ENCODE peak calls at places on chromosomes 4 and X, in nine cellular contexts. M is body of pancreas, K is sigmoid colon, B is uterus, Z is HCT116, L is prostate gland, F is transverse colon, N is heart left ventricle, H is endothelial cell of umbilical vein. S is an unnamed sample.

GRCh38 chr4:79232555-79232954 is 93.3 kb downstream of the NAA11 start:
- DNase-seq in M (no peak), K (no peak), B (no peak), Z (no peak), L (no peak), F (no peak), N (no peak), H (no peak), S (no peak)

GRCh38 chr4:165716472-165716871 is 156.6 kb upstream of the TLL1 start:
- DNase-seq in M (no peak), K (no peak), B (no peak), Z (no peak), L (no peak), F (no peak), N (no peak), H (no peak), S (no peak)

GRCh38 chr4:13701937-13702446 is 74.5 kb upstream of the BOD1L1 start:
- DNase-seq in M (no peak), K (no peak), B (no peak), Z (peak; percentile 13), L (no peak), F (no peak), N (no peak), H (no peak), S (no peak)

GRCh38 chr4:185115827-185116232 is 27.2 kb upstream of the SLC25A4 start:
- DNase-seq in M (peak; percentile 86), K (no peak), B (peak; percentile 73), Z (no peak), L (peak; percentile 36), F (peak; percentile 24), N (peak; percentile 80), H (peak; percentile 51), S (peak; percentile 52)

GRCh38 chr4:113141901-113142346 is 92.5 kb downstream of the ANK2 start:
- DNase-seq in M (no peak), K (no peak), B (no peak), Z (peak; percentile 63), L (peak; percentile 6), F (no peak), N (no peak), H (no peak), S (no peak)

GRCh38 chr4:130395871-130396270 is 1299.9 kb downstream of the C4orf33 start:
- DNase-seq in M (no peak), K (no peak), B (no peak), Z (no peak), L (no peak), F (no peak), N (no peak), H (peak; percentile 84), S (no peak)

GRCh38 chr4:99054428-99054994 is 34.1 kb downstream of the ADH5 start:
- DNase-seq in M (no peak), K (no peak), B (no peak), Z (no peak), L (no peak), F (no peak), N (no peak), H (no peak), S (no peak)

GRCh38 chr4:94363136-94363655 is 20.6 kb upstream of the HPGDS start:
- DNase-seq in M (no peak), K (no peak), B (no peak), Z (no peak), L (no peak), F (no peak), N (no peak), H (peak; percentile 54), S (no peak)

GRCh38 chrX:142977128-142977914 is 48.4 kb upstream of the SPANXN4 start:
- DNase-seq in M (no peak), K (no peak), B (no peak), Z (no peak), L (no peak), F (no peak), N (no peak), H (no peak), S (no peak)

GRCh38 chr4:38663801-38664703 is at the start of gene KLF3:
- DNase-seq in M (peak; percentile 94), K (peak; percentile 97), B (peak; percentile 93), Z (peak; percentile 52), L (peak; percentile 93), F (peak; percentile 96), N (peak; percentile 98), H (peak; percentile 86), S (peak; percentile 88)

GRCh38 chrX:153485396-153486080 is 9.2 kb upstream of the BGN start:
- DNase-seq in M (no peak), K (no peak), B (no peak), Z (no peak), L (no peak), F (no peak), N (no peak), H (no peak), S (no peak)

GRCh38 chrX:102345916-102346315 is 93.9 kb downstream of the NXF2B start:
- DNase-seq in M (peak; percentile 62), K (peak; percentile 75), B (peak; percentile 61), Z (no peak), L (peak; percentile 17), F (peak; percentile 70), N (peak; percentile 51), H (peak; percentile 34), S (peak; percentile 13)

GRCh38 chr4:13640149-13640671 is 12.7 kb upstream of the BOD1L1 start:
- DNase-seq in M (no peak), K (no peak), B (peak; percentile 39), Z (no peak), L (no peak), F (no peak), N (no peak), H (no peak), S (no peak)

GRCh38 chr4:111923786-111924185 is 221.5 kb upstream of the FAM241A start:
- DNase-seq in M (no peak), K (no peak), B (no peak), Z (no peak), L (no peak), F (no peak), N (no peak), H (no peak), S (no peak)

GRCh38 chr4:78599931-78600375 is 48.4 kb downstream of the ANXA3 start:
- DNase-seq in M (no peak), K (no peak), B (no peak), Z (no peak), L (no peak), F (no peak), N (no peak), H (peak; percentile 83), S (no peak)

GRCh38 chr4:122450847-122451246 is 5.7 kb downstream of the IL2 start:
- DNase-seq in M (no peak), K (no peak), B (no peak), Z (peak; percentile 73), L (no peak), F (no peak), N (no peak), H (no peak), S (no peak)

GRCh38 chrX:69615779-69616519 is at the start of gene EDA:
- DNase-seq in M (peak; percentile 87), K (peak; percentile 92), B (peak; percentile 83), Z (peak; percentile 61), L (peak; percentile 78), F (peak; percentile 87), N (peak; percentile 90), H (peak; percentile 71), S (peak; percentile 72)

GRCh38 chr4:26048378-26048882 is 134.4 kb downstream of the SMIM20 start:
- DNase-seq in M (no peak), K (peak; percentile 90), B (peak; percentile 89), Z (no peak), L (peak; percentile 34), F (peak; percentile 30), N (no peak), H (peak; percentile 54), S (peak; percentile 60)

GRCh38 chr4:137981277-137981676 is 260.9 kb downstream of the SLC7A11 start:
- DNase-seq in M (no peak), K (no peak), B (no peak), Z (peak; percentile 31), L (no peak), F (no peak), N (no peak), H (no peak), S (no peak)
- TF ChIP-seq CTCF in M (no peak), K (no peak), B (no peak), Z (no peak), L (no peak), F (no peak), N (no peak), H (no peak), S (no peak)

DNA sequence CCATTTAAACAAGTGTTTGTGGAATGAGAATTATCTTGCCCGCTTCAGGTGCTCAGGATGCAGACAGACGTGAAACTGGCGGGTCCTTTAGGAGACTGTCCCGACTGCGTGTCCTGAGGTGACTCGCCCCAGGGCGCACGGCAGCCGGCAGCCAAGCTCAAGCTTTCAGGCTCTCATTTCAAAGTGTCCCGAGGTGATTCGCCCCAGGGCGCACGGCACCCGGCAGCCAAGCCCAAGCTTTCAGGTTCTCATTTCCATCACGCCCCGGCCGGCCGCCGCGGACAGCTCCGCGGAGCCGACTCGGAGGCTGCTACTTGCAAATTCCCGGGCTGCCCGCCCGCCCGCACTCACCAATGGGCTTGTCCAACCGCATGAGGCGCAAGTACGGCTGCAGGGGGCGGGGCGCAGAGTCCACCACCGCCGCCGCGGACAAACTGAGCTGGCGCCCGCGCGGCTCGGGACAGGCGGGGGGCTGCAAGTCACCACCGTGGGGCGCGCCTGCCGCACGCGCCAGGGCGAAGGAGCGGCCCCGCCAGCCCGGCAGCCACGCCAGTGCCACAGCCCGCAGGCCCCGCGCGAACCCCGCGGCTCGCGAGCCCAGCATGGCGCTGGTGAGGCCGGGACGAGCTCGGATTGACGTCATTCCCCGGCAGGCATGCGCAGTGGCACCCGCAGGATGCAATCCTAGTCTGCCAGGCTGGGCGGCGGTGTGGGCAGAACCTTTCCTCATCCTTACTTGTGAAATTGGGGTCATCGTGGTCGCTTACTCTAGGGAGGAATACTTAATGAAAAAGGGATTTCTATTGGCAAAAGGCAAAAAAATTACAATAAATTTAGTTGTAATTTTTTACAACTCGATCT is at the start of gene COQ2:
- DNase-seq in M (peak; percentile 95), K (peak; percentile 98), B (peak; percentile 96), Z (peak; percentile 79), L (peak; percentile 93), F (peak; percentile 97), N (peak; percentile 98), H (peak; percentile 96), S (peak; percentile 91)
- TF ChIP-seq POLR2A in M (peak; percentile 69), K (peak; percentile 50), B (peak; percentile 80), Z (peak; percentile 72), L (peak; percentile 61), F (peak; percentile 53), N (no peak), H (peak; percentile 92), S (peak; percentile 65)

GRCh38 chrX:75335127-75335458 is 61.2 kb downstream of the UPRT start:
- DNase-seq in M (no peak), K (no peak), B (no peak), Z (no peak), L (no peak), F (no peak), N (no peak), H (no peak), S (no peak)
- H3K9me3 ChIP-seq in M (no peaks in the 10 kb centered on the region), K (no peaks in the 10 kb centered on the region), B (no peaks in the 10 kb centered on the region), Z (no peaks in the 10 kb centered on the region), L (no peaks in the 10 kb centered on the region), F (no peaks in the 10 kb centered on the region), N (peaks cover 24% of the 10 kb centered on the region), H (no peaks in the 10 kb centered on the region), S (peaks cover 3% of the 10 kb centered on the region)

DNA sequence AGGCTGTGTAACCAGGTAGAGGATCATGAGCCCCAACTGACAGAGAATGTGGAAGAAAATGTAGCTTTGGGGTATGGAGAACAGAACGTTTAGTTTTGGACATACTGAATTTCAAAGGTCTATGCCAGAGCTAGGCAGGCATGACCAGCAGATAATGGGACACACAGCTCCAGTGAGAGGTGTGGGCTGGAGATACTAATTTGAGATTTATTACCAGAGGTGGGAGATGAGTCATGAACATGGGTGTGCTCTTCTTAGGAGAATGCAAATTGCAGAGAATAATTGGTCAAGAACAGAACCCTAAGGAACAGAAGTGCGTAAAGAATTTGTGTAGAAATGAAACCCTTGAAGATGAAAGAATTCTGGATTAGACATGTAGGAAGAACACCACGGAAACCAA is 125.2 kb downstream of the PACRGL start:
- DNase-seq in M (no peak), K (no peak), B (no peak), Z (no peak), L (no peak), F (no peak), N (no peak), H (no peak), S (no peak)
- TF ChIP-seq CTCF in M (no peak), K (no peak), B (no peak), Z (no peak), L (no peak), F (no peak), N (no peak), H (no peak), S (no peak)

S was measured in gastrocnemius medialis.